ENCODE peak calls at places on chromosome 4, in seven cellular contexts. R, G, L, M, B, O and K are unnamed samples.
A peak's percentile ranks its signal among the peaks of the same experiment; 100 is the strongest.

GRCh38 chr4:155491336-155492131 is 114.8 kb upstream of the MAP9 start:
- DNase-seq in L (no peak), R (peak; percentile 21), B (no peak), G (no peak), M (no peak), O (no peak), K (no peak)

GRCh38 chr4:90215286-90215685 is 88.1 kb downstream of the CCSER1 start:
- DNase-seq in R (no peak), L (no peak), G (no peak), B (no peak), M (no peak), O (no peak), K (no peak)

GRCh38 chr4:44736900-44737299 is 10.5 kb upstream of the GNPDA2 start:
- DNase-seq in M (no peak), L (no peak), B (no peak), G (no peak), O (no peak), R (no peak), K (no peak)

GRCh38 chr4:53916431-53916889 is 147.9 kb downstream of the CHIC2 start:
- DNase-seq in L (no peak), G (peak; percentile 84), R (peak; percentile 44), O (no peak), M (no peak), B (no peak), K (no peak)

GRCh38 chr4:150826302-150826701 is 188.8 kb downstream of the LRBA start:
- DNase-seq in M (no peak), G (no peak), B (no peak), O (no peak), L (no peak), R (no peak), K (no peak)

GRCh38 chr4:3699678-3700077 is 66.5 kb upstream of the ADRA2C start:
- DNase-seq in R (no peak), L (no peak), B (no peak), M (no peak), O (no peak), G (no peak), K (no peak)

GRCh38 chr4:185119927-185120630 is 23.0 kb upstream of the SLC25A4 start:
- DNase-seq in R (no peak), M (no peak), B (no peak), L (no peak), G (no peak), O (no peak), K (no peak)

GRCh38 chr4:6983500-6984142 is 59.6 kb upstream of the TADA2B start:
- DNase-seq in G (no peak), O (no peak), L (no peak), R (no peak), B (no peak), M (no peak), K (no peak)

GRCh38 chr4:1330761-1331590 is 16.0 kb upstream of the UVSSA start:
- DNase-seq in G (no peak), R (no peak), M (no peak), O (no peak), L (no peak), B (no peak), K (no peak)

GRCh38 chr4:86587016-86587713 is 7.0 kb upstream of the PTPN13 start:
- DNase-seq in R (no peak), B (no peak), O (no peak), G (no peak), L (no peak), M (no peak), K (no peak)

GRCh38 chr4:167779864-167780263 is 312.5 kb upstream of the ANXA10 start:
- DNase-seq in B (no peak), O (no peak), G (peak; percentile 25), R (peak; percentile 8), M (no peak), L (no peak), K (no peak)

GRCh38 chr4:167774646-167775045 is 317.7 kb upstream of the ANXA10 start:
- DNase-seq in L (no peak), R (no peak), O (no peak), B (no peak), M (no peak), G (peak; percentile 20), K (no peak)

GRCh38 chr4:167775374-167775773 is 317.0 kb upstream of the ANXA10 start:
- DNase-seq in G (peak; percentile 23), O (no peak), L (no peak), M (no peak), B (no peak), R (no peak), K (peak; percentile 1)

GRCh38 chr4:167779280-167779679 is 313.1 kb upstream of the ANXA10 start:
- DNase-seq in B (no peak), O (no peak), G (peak; percentile 28), L (no peak), R (peak; percentile 14), M (no peak), K (no peak)
- TF ChIP-seq CTCF in B (no peak), O (no peak), G (no peak), L (no peak), R (no peak), M (no peak), K (no peak)

GRCh38 chr4:102826890-102827673 is at the start of gene UBE2D3:
- DNase-seq in B (peak; percentile 95), G (peak; percentile 98), M (peak; percentile 95), L (peak; percentile 93), R (peak; percentile 99), O (peak; percentile 84), K (peak; percentile 57)

GRCh38 chr4:102825261-102826071 is 1.9 kb downstream of the UBE2D3 start:
- DNase-seq in O (no peak), L (peak; percentile 57), G (peak; percentile 82), B (peak; percentile 15), R (peak; percentile 81), M (no peak), K (no peak)

GRCh38 chr4:102824398-102824797 is 3.0 kb downstream of the UBE2D3 start:
- DNase-seq in R (no peak), O (no peak), L (no peak), B (no peak), M (no peak), G (no peak), K (no peak)

GRCh38 chr4:102827674-102828496 is 534 bp upstream of the UBE2D3 start:
- DNase-seq in R (peak; percentile 100), G (peak; percentile 100), B (peak; percentile 100), M (peak; percentile 99), L (peak; percentile 99), O (peak; percentile 100), K (peak; percentile 99)

GRCh38 chr4:102826105-102826889 is 1.1 kb downstream of the UBE2D3 start:
- DNase-seq in L (no peak), O (no peak), G (no peak), B (no peak), R (no peak), M (no peak), K (no peak)
- H3K4me3 ChIP-seq in L (peak overlapping the region; percentile 68), O (peak overlapping the region; percentile 86), G (peak overlapping the region; percentile 91), B (peak overlapping the region; percentile 92), R (peak overlapping the region; percentile 89), M (peak overlapping the region; percentile 85), K (peak overlapping the region; percentile 84)

GRCh38 chr4:113941836-113942235 is 37.6 kb downstream of the ARSJ start:
- DNase-seq in B (no peak), R (no peak), L (no peak), M (no peak), O (no peak), G (no peak), K (no peak)

GRCh38 chr4:113943863-113944262 is 35.6 kb downstream of the ARSJ start:
- DNase-seq in O (no peak), M (no peak), R (peak; percentile 24), G (peak; percentile 56), B (no peak), L (no peak), K (no peak)

GRCh38 chr4:113947484-113947883 is 32.0 kb downstream of the ARSJ start:
- DNase-seq in B (no peak), O (no peak), G (no peak), R (no peak), M (no peak), L (no peak), K (no peak)

GRCh38 chr4:113943085-113943484 is 36.4 kb downstream of the ARSJ start:
- DNase-seq in M (no peak), R (no peak), O (no peak), G (no peak), B (no peak), L (no peak), K (no peak)

GRCh38 chr4:113945906-113946305 is 33.5 kb downstream of the ARSJ start:
- DNase-seq in R (peak; percentile 25), O (no peak), B (no peak), L (no peak), M (no peak), G (peak; percentile 65), K (no peak)
- TF ChIP-seq CTCF in R (no peak), O (no peak), B (no peak), L (no peak), M (no peak), G (no peak), K (no peak)

GRCh38 chr4:145732001-145732400 is 52.1 kb downstream of the C4orf51 start:
- DNase-seq in G (no peak), B (no peak), O (no peak), M (no peak), L (no peak), R (peak; percentile 10), K (no peak)
- H3K4me3 ChIP-seq in G (no peak overlapping the region), B (no peak overlapping the region), O (no peak overlapping the region), M (no peak overlapping the region), L (no peak overlapping the region), R (no peak overlapping the region), K (peak overlapping the region; percentile 33)

GRCh38 chr4:154018659-154019058 is 229.8 kb upstream of the SFRP2 start:
- DNase-seq in G (no peak), M (no peak), O (no peak), L (no peak), B (no peak), R (no peak), K (no peak)
- TF ChIP-seq CTCF in G (no peak), M (no peak), O (no peak), L (no peak), B (no peak), R (no peak), K (no peak)

GRCh38 chr4:184099033-184099432 is 118.6 kb downstream of the ENPP6 start:
- DNase-seq in L (no peak), B (no peak), O (no peak), R (no peak), M (no peak), G (no peak), K (no peak)

GRCh38 chr4:184097815-184098214 is 119.9 kb downstream of the ENPP6 start:
- DNase-seq in R (no peak), G (no peak), O (no peak), M (no peak), B (no peak), L (no peak), K (no peak)

GRCh38 chr4:184099541-184099966 is 118.1 kb downstream of the ENPP6 start:
- DNase-seq in O (no peak), G (no peak), M (no peak), B (no peak), R (no peak), L (no peak), K (no peak)

GRCh38 chr4:184096561-184097239 is 121.0 kb downstream of the ENPP6 start:
- DNase-seq in B (no peak), M (no peak), O (no peak), G (no peak), L (no peak), R (peak; percentile 20), K (no peak)

DNA sequence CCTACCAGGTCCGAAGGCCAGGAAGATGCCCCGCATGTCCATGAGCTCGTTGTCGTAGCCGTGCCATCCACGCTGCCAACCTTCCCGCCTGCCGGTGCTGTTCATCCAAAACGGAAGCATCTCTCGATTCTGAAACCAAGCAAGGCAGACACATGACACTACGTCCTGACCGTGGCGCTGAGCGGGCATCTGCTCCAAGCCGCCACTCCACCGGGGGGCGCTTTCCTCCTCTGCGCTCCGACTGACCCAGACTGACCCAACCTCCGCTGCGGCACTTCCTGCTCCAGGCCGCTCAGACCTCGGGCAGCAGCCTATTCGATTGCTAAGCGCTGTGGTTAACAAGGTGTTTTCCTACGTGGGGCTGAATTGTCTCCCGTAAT is 120.4 kb downstream of the ENPP6 start:
- DNase-seq in R (peak; percentile 11), O (no peak), M (peak; percentile 61), L (peak; percentile 47), G (no peak), B (no peak), K (no peak)
- H3K4me3 ChIP-seq in R (no peak overlapping the region), O (no peak overlapping the region), M (peak overlapping the region; percentile 14), L (peak overlapping the region; percentile 37), G (no peak overlapping the region), B (peak overlapping the region; percentile 45), K (no peak overlapping the region)